ENCODE peak calls at places on chromosomes 16 and 17, in nine cellular contexts. One of them, this sample, is unnamed.

GRCh38 chr16:4664538-4665418 is 28.6 kb upstream of the NUDT16L1 start:
- DNase-seq in CD8-positive, alpha-beta T cell: peak
- DNase-seq in hypothalamus: no peak
- DNase-seq in NCI-H1436: no peak
- DNase-seq in endothelial cell: no peak
- DNase-seq in K562: no peak
- DNase-seq in stimulated activated CD8-positive, alpha-beta memory T cell treated with anti-CD3 and anti-CD28 coated beads, Interleukin-12 subunit alpha, Interleukin-12 subunit beta, amount 100 ng/mL, for 4 hours: peak
- DNase-seq in SIG-M5: no peak
- DNase-seq in dorsolateral prefrontal cortex: no peak
- DNase-seq in this sample: no peak

GRCh38 chr16:87092958-87093357 is 224.2 kb downstream of the C16orf95 start:
- DNase-seq in CD8-positive, alpha-beta T cell: no peak
- DNase-seq in hypothalamus: no peak
- DNase-seq in NCI-H1436: no peak
- DNase-seq in endothelial cell: no peak
- DNase-seq in K562: no peak
- DNase-seq in stimulated activated CD8-positive, alpha-beta memory T cell treated with anti-CD3 and anti-CD28 coated beads, Interleukin-12 subunit alpha, Interleukin-12 subunit beta, amount 100 ng/mL, for 4 hours: no peak
- DNase-seq in SIG-M5: no peak
- DNase-seq in dorsolateral prefrontal cortex: no peak
- DNase-seq in this sample: no peak

GRCh38 chr16:49620868-49621239 is 235.1 kb downstream of the ZNF423 start:
- DNase-seq in CD8-positive, alpha-beta T cell: no peak
- DNase-seq in hypothalamus: no peak
- DNase-seq in NCI-H1436: no peak
- DNase-seq in endothelial cell: no peak
- DNase-seq in K562: peak
- DNase-seq in stimulated activated CD8-positive, alpha-beta memory T cell treated with anti-CD3 and anti-CD28 coated beads, Interleukin-12 subunit alpha, Interleukin-12 subunit beta, amount 100 ng/mL, for 4 hours: no peak
- DNase-seq in SIG-M5: no peak
- DNase-seq in dorsolateral prefrontal cortex: no peak
- DNase-seq in this sample: no peak

GRCh38 chr16:83473109-83473508 is 334.7 kb upstream of the HSBP1 start:
- DNase-seq in CD8-positive, alpha-beta T cell: no peak
- DNase-seq in hypothalamus: no peak
- DNase-seq in NCI-H1436: no peak
- DNase-seq in endothelial cell: no peak
- DNase-seq in K562: no peak
- DNase-seq in stimulated activated CD8-positive, alpha-beta memory T cell treated with anti-CD3 and anti-CD28 coated beads, Interleukin-12 subunit alpha, Interleukin-12 subunit beta, amount 100 ng/mL, for 4 hours: no peak
- DNase-seq in SIG-M5: no peak
- DNase-seq in dorsolateral prefrontal cortex: no peak
- DNase-seq in this sample: no peak

GRCh38 chr17:82224666-82225065 is 4.2 kb upstream of the SLC16A3 start:
- DNase-seq in CD8-positive, alpha-beta T cell: no peak
- DNase-seq in hypothalamus: no peak
- DNase-seq in NCI-H1436: no peak
- DNase-seq in endothelial cell: no peak
- DNase-seq in K562: no peak
- DNase-seq in stimulated activated CD8-positive, alpha-beta memory T cell treated with anti-CD3 and anti-CD28 coated beads, Interleukin-12 subunit alpha, Interleukin-12 subunit beta, amount 100 ng/mL, for 4 hours: no peak
- DNase-seq in SIG-M5: no peak
- DNase-seq in dorsolateral prefrontal cortex: no peak
- DNase-seq in this sample: no peak

GRCh38 chr17:61362396-61362795 is 37.2 kb upstream of the TBX2 start:
- DNase-seq in CD8-positive, alpha-beta T cell: no peak
- DNase-seq in hypothalamus: no peak
- DNase-seq in NCI-H1436: no peak
- DNase-seq in endothelial cell: no peak
- DNase-seq in K562: no peak
- DNase-seq in stimulated activated CD8-positive, alpha-beta memory T cell treated with anti-CD3 and anti-CD28 coated beads, Interleukin-12 subunit alpha, Interleukin-12 subunit beta, amount 100 ng/mL, for 4 hours: no peak
- DNase-seq in SIG-M5: no peak
- DNase-seq in dorsolateral prefrontal cortex: no peak
- DNase-seq in this sample: no peak

GRCh38 chr16:50697421-50697715 is 4.0 kb downstream of the NOD2 start:
- DNase-seq in CD8-positive, alpha-beta T cell: no peak
- DNase-seq in hypothalamus: no peak
- DNase-seq in NCI-H1436: no peak
- DNase-seq in endothelial cell: no peak
- DNase-seq in K562: no peak
- DNase-seq in stimulated activated CD8-positive, alpha-beta memory T cell treated with anti-CD3 and anti-CD28 coated beads, Interleukin-12 subunit alpha, Interleukin-12 subunit beta, amount 100 ng/mL, for 4 hours: no peak
- DNase-seq in SIG-M5: no peak
- DNase-seq in dorsolateral prefrontal cortex: no peak
- DNase-seq in this sample: no peak

GRCh38 chr17:66652840-66653507 is 181.9 kb upstream of the CACNG5 start:
- DNase-seq in CD8-positive, alpha-beta T cell: no peak
- DNase-seq in hypothalamus: no peak
- DNase-seq in NCI-H1436: no peak
- DNase-seq in endothelial cell: no peak
- DNase-seq in K562: no peak
- DNase-seq in stimulated activated CD8-positive, alpha-beta memory T cell treated with anti-CD3 and anti-CD28 coated beads, Interleukin-12 subunit alpha, Interleukin-12 subunit beta, amount 100 ng/mL, for 4 hours: no peak
- DNase-seq in SIG-M5: no peak
- DNase-seq in dorsolateral prefrontal cortex: no peak
- DNase-seq in this sample: no peak

GRCh38 chr17:17018612-17019429 is 23.4 kb upstream of the MPRIP start:
- DNase-seq in CD8-positive, alpha-beta T cell: no peak
- DNase-seq in hypothalamus: no peak
- DNase-seq in NCI-H1436: no peak
- DNase-seq in endothelial cell: no peak
- DNase-seq in K562: no peak
- DNase-seq in stimulated activated CD8-positive, alpha-beta memory T cell treated with anti-CD3 and anti-CD28 coated beads, Interleukin-12 subunit alpha, Interleukin-12 subunit beta, amount 100 ng/mL, for 4 hours: no peak
- DNase-seq in SIG-M5: no peak
- DNase-seq in dorsolateral prefrontal cortex: no peak
- DNase-seq in this sample: no peak

GRCh38 chr17:63446981-63447687 is 1.0 kb upstream of the CYB561 start:
- DNase-seq in CD8-positive, alpha-beta T cell: peak
- DNase-seq in hypothalamus: no peak
- DNase-seq in NCI-H1436: peak
- DNase-seq in endothelial cell: peak
- DNase-seq in K562: no peak
- DNase-seq in stimulated activated CD8-positive, alpha-beta memory T cell treated with anti-CD3 and anti-CD28 coated beads, Interleukin-12 subunit alpha, Interleukin-12 subunit beta, amount 100 ng/mL, for 4 hours: peak
- DNase-seq in SIG-M5: no peak
- DNase-seq in dorsolateral prefrontal cortex: no peak
- DNase-seq in this sample: no peak

GRCh38 chr17:48843172-48843900 is 12.5 kb downstream of the CALCOCO2 start:
- DNase-seq in CD8-positive, alpha-beta T cell: no peak
- DNase-seq in hypothalamus: no peak
- DNase-seq in NCI-H1436: no peak
- DNase-seq in endothelial cell: no peak
- DNase-seq in K562: no peak
- DNase-seq in stimulated activated CD8-positive, alpha-beta memory T cell treated with anti-CD3 and anti-CD28 coated beads, Interleukin-12 subunit alpha, Interleukin-12 subunit beta, amount 100 ng/mL, for 4 hours: no peak
- DNase-seq in SIG-M5: no peak
- DNase-seq in dorsolateral prefrontal cortex: no peak
- DNase-seq in this sample: no peak

GRCh38 chr17:8117367-8117979 is 841 bp downstream of the ALOXE3 start:
- DNase-seq in CD8-positive, alpha-beta T cell: no peak
- DNase-seq in hypothalamus: no peak
- DNase-seq in NCI-H1436: no peak
- DNase-seq in endothelial cell: no peak
- DNase-seq in K562: no peak
- DNase-seq in stimulated activated CD8-positive, alpha-beta memory T cell treated with anti-CD3 and anti-CD28 coated beads, Interleukin-12 subunit alpha, Interleukin-12 subunit beta, amount 100 ng/mL, for 4 hours: no peak
- DNase-seq in SIG-M5: no peak
- DNase-seq in dorsolateral prefrontal cortex: no peak
- DNase-seq in this sample: no peak

GRCh38 chr17:80212962-80213650 is 7.0 kb downstream of the SGSH start:
- DNase-seq in CD8-positive, alpha-beta T cell: no peak
- DNase-seq in hypothalamus: no peak
- DNase-seq in NCI-H1436: no peak
- DNase-seq in endothelial cell: no peak
- DNase-seq in K562: no peak
- DNase-seq in stimulated activated CD8-positive, alpha-beta memory T cell treated with anti-CD3 and anti-CD28 coated beads, Interleukin-12 subunit alpha, Interleukin-12 subunit beta, amount 100 ng/mL, for 4 hours: no peak
- DNase-seq in SIG-M5: peak
- DNase-seq in dorsolateral prefrontal cortex: no peak
- DNase-seq in this sample: no peak

GRCh38 chr17:15406081-15406480 is 61.3 kb downstream of the CDRT4 start:
- DNase-seq in CD8-positive, alpha-beta T cell: no peak
- DNase-seq in hypothalamus: no peak
- DNase-seq in NCI-H1436: no peak
- DNase-seq in endothelial cell: no peak
- DNase-seq in K562: no peak
- DNase-seq in stimulated activated CD8-positive, alpha-beta memory T cell treated with anti-CD3 and anti-CD28 coated beads, Interleukin-12 subunit alpha, Interleukin-12 subunit beta, amount 100 ng/mL, for 4 hours: no peak
- DNase-seq in SIG-M5: no peak
- DNase-seq in dorsolateral prefrontal cortex: no peak
- DNase-seq in this sample: no peak